ENCODE peak calls at places on chromosomes 5 and 9, in four cellular contexts. One of them, this sample, is unnamed.
A peak's percentile ranks its signal among the peaks of the same experiment; 100 is the strongest.

GRCh38 chr5:139110526-139111168 is 87.5 kb downstream of the SIL1 start:
- DNase-seq in BE2C: no peak
- DNase-seq in astrocyte of the spinal cord: no peak
- DNase-seq in WTC11: no peak
- DNase-seq in this sample: no peak

GRCh38 chr9:4237748-4238511 is 61.9 kb downstream of the GLIS3 start:
- DNase-seq in BE2C: no peak
- DNase-seq in astrocyte of the spinal cord: peak; percentile 59
- DNase-seq in WTC11: peak; percentile 30
- DNase-seq in this sample: no peak

GRCh38 chr5:173739741-173740140 is 123.3 kb upstream of the BOD1 start:
- DNase-seq in BE2C: no peak
- DNase-seq in astrocyte of the spinal cord: no peak
- DNase-seq in WTC11: no peak
- DNase-seq in this sample: no peak

GRCh38 chr9:77251050-77251449 is 73.7 kb downstream of the VPS13A start:
- DNase-seq in BE2C: no peak
- DNase-seq in astrocyte of the spinal cord: no peak
- DNase-seq in WTC11: no peak
- DNase-seq in this sample: no peak

GRCh38 chr5:86175224-86175623 is 442.5 kb upstream of the COX7C start:
- DNase-seq in BE2C: no peak
- DNase-seq in astrocyte of the spinal cord: no peak
- DNase-seq in WTC11: no peak
- DNase-seq in this sample: no peak

GRCh38 chr9:131642496-131643083 is 97.3 kb downstream of the PRRT1B start:
- DNase-seq in BE2C: no peak
- DNase-seq in astrocyte of the spinal cord: no peak
- DNase-seq in WTC11: no peak
- DNase-seq in this sample: no peak

GRCh38 chr9:119701651-119702050 is 332.4 kb upstream of the BRINP1 start:
- DNase-seq in BE2C: no peak
- DNase-seq in astrocyte of the spinal cord: no peak
- DNase-seq in WTC11: no peak
- DNase-seq in this sample: no peak

GRCh38 chr5:96718635-96719077 is 56.5 kb downstream of the CAST start:
- DNase-seq in BE2C: peak; percentile 26
- DNase-seq in astrocyte of the spinal cord: no peak
- DNase-seq in WTC11: no peak
- DNase-seq in this sample: no peak

DNA sequence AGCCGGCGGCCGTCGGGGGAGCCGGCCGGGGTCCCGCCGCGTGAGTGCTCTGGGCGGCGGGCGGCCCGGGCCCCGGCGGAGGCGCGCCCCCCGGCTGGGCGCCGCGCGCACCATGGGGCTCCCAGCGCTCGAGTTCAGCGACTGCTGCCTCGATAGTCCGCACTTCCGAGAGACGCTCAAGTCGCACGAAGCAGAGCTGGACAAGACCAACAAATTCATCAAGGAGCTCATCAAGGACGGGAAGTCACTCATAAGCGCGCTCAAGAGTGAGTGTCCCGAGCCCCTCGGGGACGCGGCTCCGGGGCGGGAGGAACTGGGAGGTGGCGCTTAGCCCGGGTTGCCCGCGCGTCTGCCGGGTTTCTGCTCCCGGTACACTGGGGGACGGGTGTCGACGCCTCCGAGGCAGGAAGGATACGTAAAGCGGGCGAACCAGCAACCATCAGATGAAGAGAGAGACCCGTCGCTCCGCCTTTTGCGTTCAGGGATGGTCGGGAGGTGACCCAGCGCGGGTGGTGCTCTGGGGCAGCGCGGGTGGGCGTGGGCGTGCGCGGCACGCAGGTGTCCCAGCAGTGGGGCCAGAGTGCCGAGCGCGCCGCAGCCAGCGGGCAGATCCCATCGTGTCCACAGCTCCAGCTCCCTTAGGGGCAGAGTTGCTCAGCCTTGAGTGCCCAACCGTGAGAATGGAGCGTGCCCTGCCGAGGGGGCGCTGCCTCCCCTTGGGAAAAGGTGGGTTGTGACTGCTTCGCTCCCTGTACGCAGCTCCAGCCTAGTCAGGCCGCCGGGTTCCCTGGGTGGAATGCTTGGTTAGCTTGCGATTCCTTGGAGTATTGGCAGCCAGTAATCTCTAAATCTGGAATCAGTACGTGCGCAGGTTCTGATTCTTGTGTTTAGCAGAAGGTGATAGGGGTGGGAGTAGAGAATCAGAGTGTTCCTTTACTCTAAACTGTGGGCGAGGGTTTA is 753 bp downstream of the ARHGAP26 start:
- DNase-seq in BE2C: peak; percentile 64
- DNase-seq in astrocyte of the spinal cord: peak; percentile 39
- DNase-seq in WTC11: peak; percentile 75
- DNase-seq in this sample: peak; percentile 66
- TF ChIP-seq CTCF in BE2C: peak; percentile 40
- TF ChIP-seq CTCF in astrocyte of the spinal cord: peak; percentile 32
- TF ChIP-seq CTCF in WTC11: no peak
- TF ChIP-seq CTCF in this sample: no peak

DNA sequence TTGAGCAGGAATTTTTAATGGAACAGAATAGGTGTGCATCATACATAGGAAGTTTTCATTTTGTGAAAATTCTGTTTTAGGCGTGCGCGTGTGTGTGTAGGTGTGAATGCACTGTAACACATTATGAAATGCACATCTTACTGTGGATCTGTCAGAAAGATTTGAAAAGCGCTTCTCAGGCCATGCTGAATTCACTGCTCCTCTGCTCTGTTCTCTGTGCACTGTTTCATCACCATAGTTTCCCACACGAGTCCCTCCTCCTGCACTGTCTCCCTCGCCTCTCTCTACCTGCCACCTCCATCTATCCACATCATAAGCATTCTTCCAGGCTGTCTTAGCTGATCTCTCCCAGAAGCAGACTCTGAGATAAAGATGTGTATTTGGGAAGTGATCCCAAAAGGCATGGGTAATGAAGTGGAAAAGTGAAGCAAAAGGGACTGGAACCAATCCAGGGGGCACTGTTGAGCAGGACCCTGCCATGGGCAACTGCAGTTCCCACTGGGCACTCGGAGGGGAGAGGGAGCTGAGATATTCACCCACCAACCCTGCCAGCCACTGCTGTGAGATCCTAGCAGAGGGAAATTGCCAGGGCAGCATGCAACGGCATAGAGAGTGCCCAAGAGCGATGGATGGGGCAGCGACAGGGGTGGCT is 65.9 kb downstream of the GABBR2 start:
- DNase-seq in BE2C: peak; percentile 23
- DNase-seq in astrocyte of the spinal cord: no peak
- DNase-seq in WTC11: peak; percentile 53
- DNase-seq in this sample: no peak
- TF ChIP-seq CTCF in BE2C: peak; percentile 41
- TF ChIP-seq CTCF in astrocyte of the spinal cord: no peak
- TF ChIP-seq CTCF in WTC11: no peak
- TF ChIP-seq CTCF in this sample: no peak

GRCh38 chr5:147697380-147697779 is 85.1 kb downstream of the JAKMIP2 start:
- DNase-seq in BE2C: no peak
- DNase-seq in astrocyte of the spinal cord: no peak
- DNase-seq in WTC11: no peak
- DNase-seq in this sample: no peak
- TF ChIP-seq CTCF in BE2C: no peak
- TF ChIP-seq CTCF in astrocyte of the spinal cord: no peak
- TF ChIP-seq CTCF in WTC11: no peak
- TF ChIP-seq CTCF in this sample: no peak

GRCh38 chr9:96654450-96655197 is 493 bp downstream of the PRXL2C start:
- DNase-seq in BE2C: peak; percentile 66
- DNase-seq in astrocyte of the spinal cord: peak; percentile 89
- DNase-seq in WTC11: peak; percentile 64
- DNase-seq in this sample: peak; percentile 66
- TF ChIP-seq CTCF in BE2C: no peak
- TF ChIP-seq CTCF in astrocyte of the spinal cord: no peak
- TF ChIP-seq CTCF in WTC11: no peak
- TF ChIP-seq CTCF in this sample: no peak

GRCh38 chr5:172223901-172224873 is 30.2 kb downstream of the EFCAB9 start:
- DNase-seq in BE2C: no peak
- DNase-seq in astrocyte of the spinal cord: no peak
- DNase-seq in WTC11: no peak
- DNase-seq in this sample: no peak
- TF ChIP-seq CTCF in BE2C: no peak
- TF ChIP-seq CTCF in astrocyte of the spinal cord: no peak
- TF ChIP-seq CTCF in WTC11: no peak
- TF ChIP-seq CTCF in this sample: no peak

DNA sequence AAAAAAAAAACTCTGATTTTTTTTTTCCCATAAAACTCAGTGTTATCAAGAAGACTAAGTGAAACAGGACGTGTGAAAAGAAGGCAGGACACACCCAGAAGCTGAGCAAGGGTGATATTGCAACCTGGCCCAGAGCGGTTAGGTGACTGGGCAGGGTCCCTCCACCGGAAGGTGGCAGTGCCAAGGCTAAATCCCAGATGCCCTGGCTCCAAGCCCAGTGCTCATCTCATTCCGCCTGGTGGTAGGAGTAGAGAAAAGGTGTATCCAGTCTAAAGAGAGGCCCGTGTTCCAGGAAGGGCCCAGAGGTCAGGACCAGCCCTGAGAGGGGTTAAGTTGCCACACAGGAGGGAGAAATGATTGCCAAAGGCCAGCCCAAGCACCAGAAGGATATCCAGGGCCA is 51.5 kb upstream of the SAP30L start:
- DNase-seq in BE2C: no peak
- DNase-seq in astrocyte of the spinal cord: no peak
- DNase-seq in WTC11: no peak
- DNase-seq in this sample: no peak
- TF ChIP-seq CTCF in BE2C: peak; percentile 19
- TF ChIP-seq CTCF in astrocyte of the spinal cord: no peak
- TF ChIP-seq CTCF in WTC11: no peak
- TF ChIP-seq CTCF in this sample: no peak